ENCODE peak calls at places on chromosomes 12 and 14, in ten cellular contexts. O is stromal cell of bone marrow; T is mucosa of gallbladder; X is retinal pigment epithelial cell; J is activated CD4-positive, alpha-beta T cell treated with anti-CD3 and anti-CD28 coated beads, Interleukin-2, amount 10 ng/mL, durations not matched to agents 24 days and 14 days; G is foreskin fibroblast; Y is AML-193; C is posterior vena cava; K is AG10803; Z is activated gamma-delta T cell treated with Interleukin-2 at 50 U/mL for 16 hours. H is an unnamed sample.

GRCh38 chr14:103132381-103133212 is 9.3 kb downstream of the TNFAIP2 start:
- DNase-seq in O (no peak), T (no peak), X (no peak), J (no peak), G (no peak), Y (no peak), C (peak; percentile 64), K (no peak), Z (no peak), H (no peak)

GRCh38 chr14:95774265-95775160 is 60.6 kb upstream of the TCL1A start:
- DNase-seq in O (peak; percentile 16), T (peak; percentile 49), X (no peak), J (peak; percentile 86), G (peak; percentile 69), Y (no peak), C (peak; percentile 58), K (peak; percentile 34), Z (peak; percentile 51), H (peak; percentile 58)

GRCh38 chr12:110157539-110157938 is 33.4 kb downstream of the IFT81 start:
- DNase-seq in O (no peak), T (no peak), X (no peak), J (no peak), G (no peak), Y (no peak), C (no peak), K (no peak), Z (no peak), H (no peak)

GRCh38 chr12:109264095-109264942 is 44.8 kb downstream of the FOXN4 start:
- DNase-seq in O (peak; percentile 14), T (peak; percentile 70), X (no peak), J (peak; percentile 78), G (peak; percentile 62), Y (peak; percentile 6), C (peak; percentile 90), K (peak; percentile 40), Z (no peak), H (peak; percentile 75)

GRCh38 chr12:51005671-51006070 is 20.5 kb downstream of the SLC11A2 start:
- DNase-seq in O (no peak), T (no peak), X (no peak), J (no peak), G (no peak), Y (no peak), C (no peak), K (no peak), Z (no peak), H (no peak)

GRCh38 chr14:85479306-85479705 is 50.6 kb upstream of the FLRT2 start:
- DNase-seq in O (no peak), T (no peak), X (no peak), J (no peak), G (no peak), Y (no peak), C (no peak), K (no peak), Z (no peak), H (no peak)

GRCh38 chr12:117501470-117501869 is 140.0 kb upstream of the NOS1 start:
- DNase-seq in O (no peak), T (peak; percentile 62), X (no peak), J (no peak), G (no peak), Y (no peak), C (no peak), K (peak; percentile 15), Z (no peak), H (no peak)

GRCh38 chr12:113092478-113093408 is 36.2 kb downstream of the DTX1 start:
- DNase-seq in O (no peak), T (peak; percentile 23), X (no peak), J (no peak), G (no peak), Y (no peak), C (no peak), K (no peak), Z (no peak), H (no peak)

GRCh38 chr12:6273209-6273928 is 37.1 kb upstream of the PLEKHG6 start:
- DNase-seq in O (no peak), T (no peak), X (no peak), J (no peak), G (no peak), Y (no peak), C (peak; percentile 76), K (no peak), Z (no peak), H (no peak)

GRCh38 chr12:122001379-122002209 is 20.1 kb upstream of the BCL7A start:
- DNase-seq in O (no peak), T (no peak), X (no peak), J (no peak), G (no peak), Y (no peak), C (peak; percentile 26), K (no peak), Z (no peak), H (no peak)

GRCh38 chr12:105820407-105821140 is 318.2 kb downstream of the NUAK1 start:
- DNase-seq in O (peak; percentile 72), T (peak; percentile 30), X (no peak), J (no peak), G (peak; percentile 40), Y (no peak), C (no peak), K (peak; percentile 98), Z (no peak), H (peak; percentile 71)

GRCh38 chr14:58788655-58789054 is 150.9 kb downstream of the DACT1 start:
- DNase-seq in O (no peak), T (no peak), X (no peak), J (no peak), G (no peak), Y (no peak), C (no peak), K (no peak), Z (no peak), H (no peak)

GRCh38 chr14:92635031-92635430 is 113.4 kb downstream of the LGMN start:
- DNase-seq in O (no peak), T (no peak), X (no peak), J (no peak), G (no peak), Y (no peak), C (peak; percentile 20), K (no peak), Z (no peak), H (no peak)

GRCh38 chr14:53151867-53152626 is 1.1 kb downstream of the DDHD1 start:
- DNase-seq in O (peak; percentile 27), T (peak; percentile 49), X (peak; percentile 2), J (peak; percentile 92), G (peak; percentile 84), Y (no peak), C (peak; percentile 89), K (peak; percentile 35), Z (peak; percentile 68), H (peak; percentile 74)

GRCh38 chr14:66359500-66359899 is 126.7 kb upstream of the CCDC196 start:
- DNase-seq in O (peak; percentile 28), T (no peak), X (peak; percentile 30), J (peak; percentile 70), G (peak; percentile 71), Y (peak; percentile 16), C (no peak), K (peak; percentile 75), Z (peak; percentile 5), H (peak; percentile 50)

GRCh38 chr12:106645074-106645421 is 62.2 kb downstream of the RFX4 start:
- DNase-seq in O (peak; percentile 31), T (peak; percentile 66), X (peak; percentile 88), J (no peak), G (no peak), Y (no peak), C (peak; percentile 83), K (no peak), Z (no peak), H (no peak)

GRCh38 chr14:24861083-24861630 is 188.8 kb downstream of the STXBP6 start:
- DNase-seq in O (no peak), T (no peak), X (peak; percentile 59), J (no peak), G (peak; percentile 23), Y (no peak), C (no peak), K (peak; percentile 72), Z (no peak), H (peak; percentile 18)

GRCh38 chr12:82740129-82741000 is 53.7 kb downstream of the TMTC2 start:
- DNase-seq in O (peak; percentile 57), T (no peak), X (peak; percentile 19), J (no peak), G (peak; percentile 72), Y (no peak), C (no peak), K (peak; percentile 55), Z (no peak), H (peak; percentile 88)

GRCh38 chr14:105846312-105846711 is 319.9 kb downstream of the TMEM121 start:
- DNase-seq in O (no peak), T (no peak), X (no peak), J (no peak), G (no peak), Y (no peak), C (no peak), K (no peak), Z (no peak), H (no peak)

GRCh38 chr12:124551268-124552144 is 15.9 kb downstream of the NCOR2 start:
- DNase-seq in O (no peak), T (peak; percentile 55), X (no peak), J (no peak), G (peak; percentile 80), Y (peak; percentile 57), C (peak; percentile 93), K (no peak), Z (no peak), H (no peak)